ENCODE peak calls at places on chromosome 1, in seven cellular contexts. One of them, this sample, is unnamed.

GRCh38 chr1:54287176-54287650 is 87.2 kb downstream of the MRPL37 start:
- DNase-seq in stimulated activated CD4-positive, alpha-beta T cell treated with anti-CD3 and anti-CD28 coated beads, Interleukin-15, amount 100 ng/mL, for 1 hour: peak
- DNase-seq in GDM1: no peak
- DNase-seq in fibroblast of pulmonary artery: peak
- DNase-seq in T-helper 9 cell: peak
- DNase-seq in fibroblast of the aortic adventitia: peak
- DNase-seq in lung: peak
- DNase-seq in this sample: peak

GRCh38 chr1:8603220-8603616 is 214.2 kb downstream of the RERE start:
- DNase-seq in stimulated activated CD4-positive, alpha-beta T cell treated with anti-CD3 and anti-CD28 coated beads, Interleukin-15, amount 100 ng/mL, for 1 hour: no peak
- DNase-seq in GDM1: no peak
- DNase-seq in fibroblast of pulmonary artery: peak
- DNase-seq in T-helper 9 cell: no peak
- DNase-seq in fibroblast of the aortic adventitia: peak
- DNase-seq in lung: no peak
- DNase-seq in this sample: no peak

GRCh38 chr1:201500670-201501120 is 6.2 kb downstream of the CSRP1 start:
- DNase-seq in stimulated activated CD4-positive, alpha-beta T cell treated with anti-CD3 and anti-CD28 coated beads, Interleukin-15, amount 100 ng/mL, for 1 hour: no peak
- DNase-seq in GDM1: no peak
- DNase-seq in fibroblast of pulmonary artery: peak
- DNase-seq in T-helper 9 cell: no peak
- DNase-seq in fibroblast of the aortic adventitia: peak
- DNase-seq in lung: peak
- DNase-seq in this sample: no peak

GRCh38 chr1:104592926-104593325 is 843.2 kb downstream of the AMY1C start:
- DNase-seq in stimulated activated CD4-positive, alpha-beta T cell treated with anti-CD3 and anti-CD28 coated beads, Interleukin-15, amount 100 ng/mL, for 1 hour: no peak
- DNase-seq in GDM1: no peak
- DNase-seq in fibroblast of pulmonary artery: no peak
- DNase-seq in T-helper 9 cell: no peak
- DNase-seq in fibroblast of the aortic adventitia: no peak
- DNase-seq in lung: no peak
- DNase-seq in this sample: no peak

GRCh38 chr1:65195495-65196417 is 47.8 kb downstream of the AK4 start:
- DNase-seq in stimulated activated CD4-positive, alpha-beta T cell treated with anti-CD3 and anti-CD28 coated beads, Interleukin-15, amount 100 ng/mL, for 1 hour: no peak
- DNase-seq in GDM1: no peak
- DNase-seq in fibroblast of pulmonary artery: peak
- DNase-seq in T-helper 9 cell: no peak
- DNase-seq in fibroblast of the aortic adventitia: peak
- DNase-seq in lung: no peak
- DNase-seq in this sample: no peak

GRCh38 chr1:84365225-84366221 is 32.8 kb upstream of the DNASE2B start:
- DNase-seq in stimulated activated CD4-positive, alpha-beta T cell treated with anti-CD3 and anti-CD28 coated beads, Interleukin-15, amount 100 ng/mL, for 1 hour: no peak
- DNase-seq in GDM1: no peak
- DNase-seq in fibroblast of pulmonary artery: peak
- DNase-seq in T-helper 9 cell: no peak
- DNase-seq in fibroblast of the aortic adventitia: peak
- DNase-seq in lung: no peak
- DNase-seq in this sample: no peak

GRCh38 chr1:80731241-80731894 is 1069.4 kb upstream of the ADGRL2 start:
- DNase-seq in stimulated activated CD4-positive, alpha-beta T cell treated with anti-CD3 and anti-CD28 coated beads, Interleukin-15, amount 100 ng/mL, for 1 hour: no peak
- DNase-seq in GDM1: no peak
- DNase-seq in fibroblast of pulmonary artery: peak
- DNase-seq in T-helper 9 cell: no peak
- DNase-seq in fibroblast of the aortic adventitia: no peak
- DNase-seq in lung: no peak
- DNase-seq in this sample: peak

GRCh38 chr1:161013104-161013590 is 7.8 kb downstream of the F11R start:
- DNase-seq in stimulated activated CD4-positive, alpha-beta T cell treated with anti-CD3 and anti-CD28 coated beads, Interleukin-15, amount 100 ng/mL, for 1 hour: no peak
- DNase-seq in GDM1: peak
- DNase-seq in fibroblast of pulmonary artery: peak
- DNase-seq in T-helper 9 cell: no peak
- DNase-seq in fibroblast of the aortic adventitia: no peak
- DNase-seq in lung: no peak
- DNase-seq in this sample: no peak

GRCh38 chr1:39385067-39385988 is 106.1 kb upstream of the BMP8A start:
- DNase-seq in stimulated activated CD4-positive, alpha-beta T cell treated with anti-CD3 and anti-CD28 coated beads, Interleukin-15, amount 100 ng/mL, for 1 hour: no peak
- DNase-seq in GDM1: no peak
- DNase-seq in fibroblast of pulmonary artery: peak
- DNase-seq in T-helper 9 cell: no peak
- DNase-seq in fibroblast of the aortic adventitia: no peak
- DNase-seq in lung: no peak
- DNase-seq in this sample: no peak

GRCh38 chr1:91555821-91556531 is 55.3 kb downstream of the CDC7 start:
- DNase-seq in stimulated activated CD4-positive, alpha-beta T cell treated with anti-CD3 and anti-CD28 coated beads, Interleukin-15, amount 100 ng/mL, for 1 hour: peak
- DNase-seq in GDM1: no peak
- DNase-seq in fibroblast of pulmonary artery: peak
- DNase-seq in T-helper 9 cell: peak
- DNase-seq in fibroblast of the aortic adventitia: peak
- DNase-seq in lung: no peak
- DNase-seq in this sample: no peak

This sample was measured in stomach.